ENCODE peak calls at places on chromosomes 4 and X, in five cellular contexts. One of them, this sample, is unnamed.

GRCh38 chr4:170420255-170420693 is 330.5 kb upstream of the AADAT start:
- DNase-seq in GM12878: peak; percentile 62
- DNase-seq in HepG2: no peak
- DNase-seq in K562: no peak
- DNase-seq in H1: no peak
- DNase-seq in this sample: peak; percentile 82

GRCh38 chr4:159410076-159410777 is 307.3 kb downstream of the RAPGEF2 start:
- DNase-seq in GM12878: no peak
- DNase-seq in HepG2: no peak
- DNase-seq in K562: no peak
- DNase-seq in H1: no peak
- DNase-seq in this sample: no peak

GRCh38 chr4:94439606-94440005 is 12.1 kb upstream of the PDLIM5 start:
- DNase-seq in GM12878: no peak
- DNase-seq in HepG2: no peak
- DNase-seq in K562: no peak
- DNase-seq in H1: no peak
- DNase-seq in this sample: no peak

GRCh38 chr4:108113229-108113628 is 55.5 kb downstream of the LEF1 start:
- DNase-seq in GM12878: no peak
- DNase-seq in HepG2: no peak
- DNase-seq in K562: peak; percentile 36
- DNase-seq in H1: no peak
- DNase-seq in this sample: no peak

GRCh38 chr4:169952236-169953088 is 73.7 kb downstream of the MFAP3L start:
- DNase-seq in GM12878: peak; percentile 16
- DNase-seq in HepG2: no peak
- DNase-seq in K562: no peak
- DNase-seq in H1: no peak
- DNase-seq in this sample: no peak

GRCh38 chr4:33940281-33940680 is 2304.0 kb downstream of the ARAP2 start:
- DNase-seq in GM12878: no peak
- DNase-seq in HepG2: no peak
- DNase-seq in K562: no peak
- DNase-seq in H1: no peak
- DNase-seq in this sample: no peak

GRCh38 chr4:156672924-156673323 is 298.7 kb downstream of the PDGFC start:
- DNase-seq in GM12878: no peak
- DNase-seq in HepG2: no peak
- DNase-seq in K562: no peak
- DNase-seq in H1: no peak
- DNase-seq in this sample: no peak

GRCh38 chrX:34656467-34656841 is 631 bp downstream of the TMEM47 start:
- DNase-seq in GM12878: no peak
- DNase-seq in HepG2: no peak
- DNase-seq in K562: no peak
- DNase-seq in H1: no peak
- DNase-seq in this sample: no peak

GRCh38 chr4:2688697-2689096 is 67.4 kb downstream of the TNIP2 start:
- DNase-seq in GM12878: no peak
- DNase-seq in HepG2: no peak
- DNase-seq in K562: no peak
- DNase-seq in H1: no peak
- DNase-seq in this sample: no peak

GRCh38 chr4:98510340-98510739 is 148.1 kb downstream of the TSPAN5 start:
- DNase-seq in GM12878: no peak
- DNase-seq in HepG2: no peak
- DNase-seq in K562: no peak
- DNase-seq in H1: no peak
- DNase-seq in this sample: no peak

GRCh38 chr4:21887481-21887880 is 61.1 kb downstream of the KCNIP4 start:
- DNase-seq in GM12878: no peak
- DNase-seq in HepG2: no peak
- DNase-seq in K562: no peak
- DNase-seq in H1: no peak
- DNase-seq in this sample: no peak

GRCh38 chr4:114615435-114615834 is 16.8 kb downstream of the UGT8 start:
- DNase-seq in GM12878: no peak
- DNase-seq in HepG2: peak; percentile 6
- DNase-seq in K562: no peak
- DNase-seq in H1: no peak
- DNase-seq in this sample: no peak

GRCh38 chrX:50081282-50081955 is 119.4 kb downstream of the AKAP4 start:
- DNase-seq in GM12878: no peak
- DNase-seq in HepG2: peak; percentile 10
- DNase-seq in K562: no peak
- DNase-seq in H1: peak; percentile 43
- DNase-seq in this sample: no peak

GRCh38 chrX:26649534-26649933 is 433.6 kb downstream of the MAGEB5 start:
- DNase-seq in GM12878: no peak
- DNase-seq in HepG2: peak; percentile 4
- DNase-seq in K562: peak; percentile 29
- DNase-seq in H1: no peak
- DNase-seq in this sample: no peak

GRCh38 chrX:18971506-18971905 is 12.4 kb downstream of the PHKA2 start:
- DNase-seq in GM12878: no peak
- DNase-seq in HepG2: no peak
- DNase-seq in K562: no peak
- DNase-seq in H1: no peak
- DNase-seq in this sample: no peak

GRCh38 chr4:40316333-40316781 is 18.8 kb upstream of the CHRNA9 start:
- DNase-seq in GM12878: peak; percentile 74
- DNase-seq in HepG2: no peak
- DNase-seq in K562: no peak
- DNase-seq in H1: no peak
- DNase-seq in this sample: peak; percentile 38

GRCh38 chr4:82491251-82491960 is 61.0 kb downstream of the ENOPH1 start:
- DNase-seq in GM12878: no peak
- DNase-seq in HepG2: no peak
- DNase-seq in K562: no peak
- DNase-seq in H1: no peak
- DNase-seq in this sample: no peak

GRCh38 chr4:145012841-145013240 is 85.2 kb downstream of the ANAPC10 start:
- DNase-seq in GM12878: no peak
- DNase-seq in HepG2: peak; percentile 10
- DNase-seq in K562: peak; percentile 69
- DNase-seq in H1: no peak
- DNase-seq in this sample: peak; percentile 26

GRCh38 chr4:81723927-81724587 is 252.3 kb upstream of the RASGEF1B start:
- DNase-seq in GM12878: no peak
- DNase-seq in HepG2: no peak
- DNase-seq in K562: no peak
- DNase-seq in H1: no peak
- DNase-seq in this sample: no peak

GRCh38 chrX:65610040-65610439 is 57.4 kb upstream of the MSN start:
- DNase-seq in GM12878: no peak
- DNase-seq in HepG2: no peak
- DNase-seq in K562: peak; percentile 35
- DNase-seq in H1: no peak
- DNase-seq in this sample: peak; percentile 75

GRCh38 chr4:84498203-84499026 is 677 bp downstream of the NKX6-1 start:
- DNase-seq in GM12878: no peak
- DNase-seq in HepG2: no peak
- DNase-seq in K562: no peak
- DNase-seq in H1: no peak
- DNase-seq in this sample: no peak

GRCh38 chr4:150784305-150784704 is 202.4 kb downstream of the MAB21L2 start:
- DNase-seq in GM12878: no peak
- DNase-seq in HepG2: no peak
- DNase-seq in K562: no peak
- DNase-seq in H1: peak; percentile 49
- DNase-seq in this sample: no peak

GRCh38 chrX:120242807-120243206 is 7.8 kb upstream of the ZBTB33 start:
- DNase-seq in GM12878: no peak
- DNase-seq in HepG2: no peak
- DNase-seq in K562: peak; percentile 62
- DNase-seq in H1: no peak
- DNase-seq in this sample: no peak

GRCh38 chr4:28443786-28444412 is 1583.3 kb downstream of the STIM2 start:
- DNase-seq in GM12878: no peak
- DNase-seq in HepG2: no peak
- DNase-seq in K562: no peak
- DNase-seq in H1: no peak
- DNase-seq in this sample: no peak

GRCh38 chrX:63250253-63250868 is 100.8 kb downstream of the SPIN4 start:
- DNase-seq in GM12878: peak; percentile 60
- DNase-seq in HepG2: peak; percentile 61
- DNase-seq in K562: peak; percentile 73
- DNase-seq in H1: no peak
- DNase-seq in this sample: peak; percentile 22

GRCh38 chr4:73704314-73705055 is 35.9 kb upstream of the CXCL8 start:
- DNase-seq in GM12878: no peak
- DNase-seq in HepG2: peak; percentile 48
- DNase-seq in K562: peak; percentile 88
- DNase-seq in H1: no peak
- DNase-seq in this sample: peak; percentile 98

GRCh38 chr4:153064571-153064970 is 128.4 kb downstream of the FHDC1 start:
- DNase-seq in GM12878: no peak
- DNase-seq in HepG2: no peak
- DNase-seq in K562: no peak
- DNase-seq in H1: peak; percentile 56
- DNase-seq in this sample: no peak

GRCh38 chr4:25815586-25815985 is 47.2 kb downstream of the SEL1L3 start:
- DNase-seq in GM12878: no peak
- DNase-seq in HepG2: no peak
- DNase-seq in K562: no peak
- DNase-seq in H1: no peak
- DNase-seq in this sample: no peak

GRCh38 chrX:131734621-131735020 is 190.7 kb downstream of the OR13H1 start:
- DNase-seq in GM12878: peak; percentile 93
- DNase-seq in HepG2: no peak
- DNase-seq in K562: no peak
- DNase-seq in H1: no peak
- DNase-seq in this sample: peak; percentile 77

GRCh38 chr4:186685744-186686143 is 37.9 kb downstream of the FAT1 start:
- DNase-seq in GM12878: no peak
- DNase-seq in HepG2: peak; percentile 95
- DNase-seq in K562: no peak
- DNase-seq in H1: no peak
- DNase-seq in this sample: no peak
- TF ChIP-seq GABPA in GM12878: no peak
- TF ChIP-seq GABPA in HepG2: no peak
- TF ChIP-seq GABPA in K562: no peak
- TF ChIP-seq GABPA in H1: no peak
- TF ChIP-seq GABPA in this sample: no peak

GRCh38 chrX:86171366-86171765 is 23.1 kb downstream of the DACH2 start:
- DNase-seq in GM12878: no peak
- DNase-seq in HepG2: peak; percentile 35
- DNase-seq in K562: peak; percentile 11
- DNase-seq in H1: peak; percentile 44
- DNase-seq in this sample: peak; percentile 11
- TF ChIP-seq CTCF in GM12878: peak; percentile 48
- TF ChIP-seq CTCF in HepG2: peak; percentile 70
- TF ChIP-seq CTCF in K562: peak; percentile 16
- TF ChIP-seq CTCF in H1: peak; percentile 44
- TF ChIP-seq CTCF in this sample: peak; percentile 6

GRCh38 chr4:6718932-6719610 is 3.1 kb downstream of the BLOC1S4 start:
- DNase-seq in GM12878: no peak
- DNase-seq in HepG2: no peak
- DNase-seq in K562: no peak
- DNase-seq in H1: no peak
- DNase-seq in this sample: no peak
- TF ChIP-seq POLR2AphosphoS5 in GM12878: no peak
- TF ChIP-seq POLR2AphosphoS5 in HepG2: peak; percentile 20
- TF ChIP-seq POLR2AphosphoS5 in K562: no peak
- TF ChIP-seq POLR2AphosphoS5 in H1: no peak
- TF ChIP-seq POLR2AphosphoS5 in this sample: no peak

DNA sequence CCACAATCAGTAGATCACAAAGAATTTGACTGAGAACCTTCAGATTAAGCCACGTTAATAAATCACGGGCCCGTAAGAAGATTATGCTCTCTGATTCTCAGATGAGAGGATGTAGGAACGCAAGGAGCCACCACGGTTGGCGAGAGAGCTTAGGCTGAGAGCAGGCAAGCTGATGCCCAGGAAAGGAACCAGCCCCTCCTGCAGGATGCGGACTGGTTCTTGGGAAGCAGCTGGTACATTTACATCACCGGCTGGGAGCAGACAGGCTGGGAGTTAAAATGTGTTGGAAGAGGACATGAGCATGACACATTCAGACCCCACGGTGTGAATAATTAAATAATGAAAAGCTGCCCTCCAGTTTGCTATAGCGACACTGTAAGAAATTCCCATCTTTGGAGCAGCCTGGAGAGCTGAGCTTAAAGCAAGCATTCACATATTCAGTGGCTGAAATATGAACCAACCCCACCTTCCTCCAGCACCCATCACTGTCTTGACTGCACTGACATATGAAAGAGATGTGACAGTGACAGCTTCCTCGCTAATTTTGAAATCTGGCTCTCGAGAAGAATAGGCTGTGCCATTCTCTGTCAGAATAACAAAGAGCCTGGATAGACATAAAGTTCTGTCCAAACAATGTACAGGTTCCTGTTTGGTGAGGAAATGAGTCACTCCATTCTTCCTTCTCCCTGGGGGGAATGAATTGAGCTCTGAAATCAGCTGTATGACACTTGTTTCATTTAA is 33.1 kb downstream of the LNX1 start:
- DNase-seq in GM12878: no peak
- DNase-seq in HepG2: no peak
- DNase-seq in K562: no peak
- DNase-seq in H1: no peak
- DNase-seq in this sample: no peak
- TF ChIP-seq GABPA in GM12878: no peak
- TF ChIP-seq GABPA in HepG2: no peak
- TF ChIP-seq GABPA in K562: no peak
- TF ChIP-seq GABPA in H1: no peak
- TF ChIP-seq GABPA in this sample: no peak

GRCh38 chr4:7189475-7190277 is 2.7 kb upstream of the SORCS2 start:
- DNase-seq in GM12878: no peak
- DNase-seq in HepG2: peak; percentile 21
- DNase-seq in K562: no peak
- DNase-seq in H1: no peak
- DNase-seq in this sample: no peak
- TF ChIP-seq CTCF in GM12878: no peak
- TF ChIP-seq CTCF in HepG2: peak; percentile 48
- TF ChIP-seq CTCF in K562: no peak
- TF ChIP-seq CTCF in H1: no peak
- TF ChIP-seq CTCF in this sample: no peak

DNA sequence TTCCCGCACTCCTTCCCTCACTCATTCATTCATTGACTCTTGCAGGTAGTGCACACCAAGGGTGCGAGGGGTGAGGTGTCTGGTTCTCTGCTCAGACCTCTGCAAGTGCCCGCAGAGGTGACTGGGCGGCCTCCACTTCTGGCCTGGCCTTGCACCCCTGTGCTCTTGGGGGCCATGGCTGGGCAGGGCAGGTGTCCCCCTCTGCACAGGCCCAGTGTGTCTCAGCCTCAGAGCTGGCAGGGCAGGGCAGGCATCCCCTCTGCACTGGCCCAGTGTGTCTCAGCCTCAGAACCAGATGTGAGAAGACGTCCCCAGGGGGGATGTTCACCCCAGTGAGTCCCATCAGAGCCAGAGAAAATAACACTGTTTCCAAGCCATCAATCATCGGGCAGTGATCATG is 16.8 kb downstream of the CPZ start:
- DNase-seq in GM12878: no peak
- DNase-seq in HepG2: no peak
- DNase-seq in K562: no peak
- DNase-seq in H1: no peak
- DNase-seq in this sample: no peak
- TF ChIP-seq POLR2AphosphoS5 in GM12878: no peak
- TF ChIP-seq POLR2AphosphoS5 in HepG2: no peak
- TF ChIP-seq POLR2AphosphoS5 in K562: no peak
- TF ChIP-seq POLR2AphosphoS5 in H1: no peak
- TF ChIP-seq POLR2AphosphoS5 in this sample: no peak